ENCODE peak calls at places on chromosomes 3 and 15, in ten cellular contexts. P, J, R, I, U, M, N, S, Y and C are unnamed samples.

GRCh38 chr15:33871911-33872760 is 96.2 kb upstream of the CHRM5 start:
- DNase-seq in U (peak; percentile 22), N (no peak), R (no peak), S (no peak), P (no peak), I (no peak), J (no peak), Y (no peak), M (no peak), C (no peak)

GRCh38 chr3:24220859-24221657 is 273.6 kb downstream of the THRB start:
- DNase-seq in Y (no peak), I (no peak), P (peak; percentile 85), S (no peak), R (no peak), J (no peak), U (peak; percentile 59), N (no peak), M (peak; percentile 32), C (peak; percentile 93)

GRCh38 chr3:143551790-143552189 is 296.5 kb downstream of the SLC9A9 start:
- DNase-seq in R (no peak), N (no peak), M (no peak), J (no peak), P (no peak), Y (no peak), U (no peak), S (no peak), I (no peak), C (no peak)

GRCh38 chr3:143951351-143951971 is 20.2 kb upstream of the DIPK2A start:
- DNase-seq in N (no peak), Y (peak; percentile 28), R (no peak), S (peak; percentile 1), I (peak; percentile 6), J (no peak), M (peak; percentile 63), U (peak; percentile 63), P (no peak), C (no peak)

GRCh38 chr15:47715856-47716445 is 1.4 kb upstream of the SEMA6D start:
- DNase-seq in R (no peak), M (no peak), J (no peak), Y (no peak), U (no peak), I (no peak), S (peak; percentile 26), P (peak; percentile 36), N (no peak), C (no peak)

GRCh38 chr3:124059580-124059979 is 67.7 kb upstream of the ROPN1 start:
- DNase-seq in S (no peak), Y (no peak), R (no peak), I (no peak), M (no peak), N (no peak), U (no peak), P (no peak), J (no peak), C (peak; percentile 28)

GRCh38 chr15:69664572-69665326 is 212.1 kb downstream of the RPLP1 start:
- DNase-seq in R (no peak), I (no peak), S (peak; percentile 53), M (no peak), Y (peak; percentile 70), U (peak; percentile 47), J (no peak), N (no peak), P (no peak), C (no peak)

GRCh38 chr15:36294359-36294758 is 285.1 kb upstream of the CDIN1 start:
- DNase-seq in R (no peak), P (no peak), I (no peak), M (no peak), Y (no peak), J (no peak), U (peak; percentile 4), S (peak; percentile 30), N (no peak), C (no peak)

GRCh38 chr3:106251160-106251892 is 382.5 kb upstream of the CBLB start:
- DNase-seq in Y (no peak), P (no peak), R (no peak), I (no peak), M (peak; percentile 41), N (no peak), J (no peak), U (no peak), S (no peak), C (no peak)

GRCh38 chr3:32815812-32816438 is 1.9 kb upstream of the TRIM71 start:
- DNase-seq in P (no peak), U (no peak), M (no peak), I (no peak), J (no peak), R (no peak), S (no peak), Y (no peak), N (no peak), C (no peak)

GRCh38 chr15:38217181-38217580 is 35.5 kb upstream of the SPRED1 start:
- DNase-seq in R (no peak), U (peak; percentile 95), M (peak; percentile 9), J (no peak), P (peak; percentile 90), N (no peak), S (no peak), Y (no peak), I (no peak), C (no peak)

GRCh38 chr3:108103040-108103751 is 12.4 kb upstream of the CD47 start:
- DNase-seq in M (no peak), I (no peak), P (no peak), J (no peak), Y (no peak), U (no peak), N (no peak), R (no peak), S (no peak), C (no peak)

GRCh38 chr3:171715155-171715554 is 95.1 kb downstream of the PLD1 start:
- DNase-seq in S (no peak), U (no peak), J (no peak), Y (no peak), I (no peak), N (no peak), R (no peak), P (no peak), M (no peak), C (no peak)

GRCh38 chr3:36244728-36245127 is 135.6 kb upstream of the STAC start:
- DNase-seq in N (no peak), M (no peak), P (peak; percentile 12), J (no peak), Y (no peak), S (no peak), R (no peak), U (no peak), I (no peak), C (peak; percentile 16)

GRCh38 chr15:69386284-69386683 is 27.9 kb upstream of the KIF23 start:
- DNase-seq in Y (no peak), P (no peak), U (no peak), M (no peak), I (no peak), S (no peak), J (no peak), N (no peak), R (no peak), C (no peak)

GRCh38 chr3:188241072-188241471 is 87.1 kb downstream of the LPP start:
- DNase-seq in I (no peak), R (no peak), P (peak; percentile 60), N (no peak), Y (no peak), S (no peak), M (no peak), J (no peak), U (peak; percentile 1), C (no peak)

GRCh38 chr15:56496635-56497034 is 31.7 kb upstream of the MNS1 start:
- DNase-seq in S (peak; percentile 58), M (peak; percentile 80), R (peak; percentile 51), P (peak; percentile 26), U (peak; percentile 78), J (no peak), I (no peak), Y (peak; percentile 62), N (no peak), C (peak; percentile 19)

GRCh38 chr3:146184616-146185015 is 23.6 kb upstream of the PLOD2 start:
- DNase-seq in Y (no peak), U (peak; percentile 13), P (no peak), M (no peak), I (no peak), N (no peak), J (no peak), R (no peak), S (peak; percentile 3), C (no peak)

GRCh38 chr3:15470261-15470660 is 42.9 kb downstream of the EAF1 start:
- DNase-seq in M (peak; percentile 36), U (no peak), R (no peak), Y (no peak), P (no peak), J (no peak), S (no peak), I (no peak), N (no peak), C (no peak)

GRCh38 chr3:72232777-72233176 is 447.8 kb upstream of the PROK2 start:
- DNase-seq in P (no peak), Y (no peak), U (no peak), N (no peak), M (peak; percentile 14), J (no peak), R (no peak), S (no peak), I (no peak), C (no peak)

GRCh38 chr3:58495101-58495500 is 3.2 kb downstream of the KCTD6 start:
- DNase-seq in S (no peak), P (no peak), Y (no peak), J (no peak), R (no peak), I (no peak), N (no peak), U (no peak), M (no peak), C (no peak)

GRCh38 chr15:99118801-99119546 is 14.1 kb downstream of the SYNM start:
- DNase-seq in M (no peak), Y (no peak), R (no peak), P (no peak), J (no peak), N (no peak), U (no peak), I (no peak), S (no peak), C (no peak)

GRCh38 chr3:45929042-45929679 is 14.1 kb upstream of the CXCR6 start:
- DNase-seq in M (peak; percentile 75), Y (no peak), N (peak; percentile 77), R (no peak), U (peak; percentile 69), I (peak; percentile 50), J (peak; percentile 41), S (no peak), P (no peak), C (no peak)

GRCh38 chr15:57227181-57227580 is 149.1 kb upstream of the CGNL1 start:
- DNase-seq in N (no peak), M (no peak), J (no peak), P (no peak), S (no peak), R (peak; percentile 25), U (no peak), I (no peak), Y (no peak), C (no peak)

GRCh38 chr3:194871143-194871863 is 185.6 kb downstream of the FAM43A start:
- DNase-seq in P (peak; percentile 83), Y (no peak), I (no peak), N (no peak), R (no peak), S (peak; percentile 83), M (peak; percentile 26), U (peak; percentile 85), J (no peak), C (peak; percentile 76)

GRCh38 chr15:95440712-95441111 is 889.8 kb upstream of the NR2F2 start:
- DNase-seq in R (no peak), P (peak; percentile 33), N (no peak), Y (no peak), J (no peak), U (peak; percentile 12), S (no peak), I (no peak), M (no peak), C (no peak)

GRCh38 chr3:64685800-64686445 is 1.9 kb downstream of the ADAMTS9 start:
- DNase-seq in J (no peak), N (no peak), I (no peak), U (peak; percentile 76), R (peak; percentile 5), Y (peak; percentile 23), S (peak; percentile 46), P (peak; percentile 86), M (no peak), C (peak; percentile 62)